ENCODE peak calls at places on chromosomes 7 and 10, in ten cellular contexts. S is BE2C, F is colonic mucosa, R is gastrocnemius medialis, X is fibroblast of lung, V is astrocyte of the spinal cord, J is fibroblast of villous mesenchyme, O is endothelial cell, H is WERI-Rb-1, D is prostate gland. Y is an unnamed sample.

GRCh38 chr7:465710-466400 is 53.8 kb downstream of the PDGFA start:
- DNase-seq in S (no peak), F (no peak), R (peak; percentile 1), X (no peak), V (no peak), J (no peak), O (no peak), H (no peak), D (no peak), Y (no peak)

GRCh38 chr10:86298501-86299001 is 68.0 kb downstream of the GRID1 start:
- DNase-seq in S (no peak), F (no peak), R (no peak), X (no peak), V (no peak), J (no peak), O (no peak), H (peak; percentile 3), D (no peak), Y (no peak)

GRCh38 chr10:14530465-14530864 is 199.7 kb upstream of the FRMD4A start:
- DNase-seq in S (no peak), F (no peak), R (no peak), X (peak; percentile 3), V (no peak), J (no peak), O (no peak), H (no peak), D (no peak), Y (no peak)

GRCh38 chr10:58157076-58157766 is 110.5 kb downstream of the IPMK start:
- DNase-seq in S (peak; percentile 34), F (no peak), R (no peak), X (peak; percentile 99), V (peak; percentile 98), J (peak; percentile 68), O (no peak), H (no peak), D (no peak), Y (no peak)

GRCh38 chr7:41107330-41107937 is 595.5 kb downstream of the INHBA start:
- DNase-seq in S (no peak), F (no peak), R (no peak), X (peak; percentile 82), V (peak; percentile 38), J (no peak), O (no peak), H (no peak), D (peak; percentile 52), Y (no peak)

GRCh38 chr7:100476903-100477870 is 1.8 kb downstream of the TSC22D4 start:
- DNase-seq in S (peak; percentile 51), F (peak; percentile 64), R (no peak), X (no peak), V (no peak), J (no peak), O (no peak), H (no peak), D (no peak), Y (no peak)

GRCh38 chr7:107069457-107069856 is 25.0 kb downstream of the PRKAR2B start:
- DNase-seq in S (no peak), F (no peak), R (no peak), X (no peak), V (no peak), J (peak; percentile 69), O (no peak), H (no peak), D (no peak), Y (no peak)

GRCh38 chr10:97888641-97889262 is 39.1 kb downstream of the GOLGA7B start:
- DNase-seq in S (peak; percentile 31), F (no peak), R (no peak), X (peak; percentile 71), V (peak; percentile 56), J (peak; percentile 17), O (no peak), H (no peak), D (no peak), Y (no peak)

GRCh38 chr10:75465110-75465509 is 33.7 kb downstream of the LRMDA start:
- DNase-seq in S (no peak), F (no peak), R (no peak), X (no peak), V (no peak), J (no peak), O (no peak), H (no peak), D (peak; percentile 40), Y (no peak)

GRCh38 chr7:103593691-103594090 is 147.7 kb upstream of the SLC26A5 start:
- DNase-seq in S (no peak), F (no peak), R (no peak), X (peak; percentile 11), V (peak; percentile 39), J (no peak), O (no peak), H (no peak), D (no peak), Y (no peak)

GRCh38 chr10:21497177-21497807 is 28.2 kb downstream of the SKIDA1 start:
- DNase-seq in S (peak; percentile 98), F (peak; percentile 96), R (peak; percentile 79), X (peak; percentile 82), V (peak; percentile 80), J (peak; percentile 77), O (peak; percentile 80), H (peak; percentile 60), D (peak; percentile 93), Y (no peak)

GRCh38 chr10:62769574-62770242 is 34.8 kb upstream of the ADO start:
- DNase-seq in S (no peak), F (no peak), R (no peak), X (peak; percentile 15), V (no peak), J (peak; percentile 36), O (no peak), H (no peak), D (no peak), Y (no peak)

GRCh38 chr7:116367171-116367813 is 132.2 kb upstream of the CAV2 start:
- DNase-seq in S (no peak), F (no peak), R (no peak), X (no peak), V (no peak), J (no peak), O (no peak), H (no peak), D (no peak), Y (no peak)

GRCh38 chr7:88881136-88881535 is 85.6 kb upstream of the TEX47 start:
- DNase-seq in S (no peak), F (no peak), R (no peak), X (no peak), V (no peak), J (no peak), O (no peak), H (no peak), D (no peak), Y (no peak)

GRCh38 chr10:121813857-121814256 is 114.0 kb downstream of the ATE1 start:
- DNase-seq in S (no peak), F (no peak), R (no peak), X (no peak), V (no peak), J (no peak), O (no peak), H (no peak), D (no peak), Y (no peak)

GRCh38 chr7:151736403-151736909 is 140.5 kb downstream of the PRKAG2 start:
- DNase-seq in S (peak; percentile 71), F (peak; percentile 34), R (peak; percentile 95), X (peak; percentile 95), V (peak; percentile 97), J (peak; percentile 97), O (peak; percentile 28), H (peak; percentile 53), D (peak; percentile 74), Y (no peak)
- TF ChIP-seq CTCF in S (peak; percentile 21), F (no peak), R (no peak), X (peak; percentile 62), V (peak; percentile 54), J (no peak), O (no peak), H (peak; percentile 32), D (no peak), Y (no peak)

GRCh38 chr7:12494354-12495024 is 76.0 kb upstream of the SCIN start:
- DNase-seq in S (no peak), F (no peak), R (no peak), X (no peak), V (no peak), J (no peak), O (no peak), H (no peak), D (no peak), Y (no peak)
- TF ChIP-seq CTCF in S (peak; percentile 52), F (no peak), R (no peak), X (peak; percentile 11), V (peak; percentile 12), J (no peak), O (no peak), H (no peak), D (no peak), Y (no peak)

GRCh38 chr7:137953692-137954470 is 48.0 kb downstream of the CREB3L2 start:
- DNase-seq in S (no peak), F (peak; percentile 66), R (no peak), X (peak; percentile 82), V (peak; percentile 89), J (peak; percentile 96), O (no peak), H (peak; percentile 31), D (no peak), Y (no peak)

GRCh38 chr7:137950967-137951366 is 50.9 kb downstream of the CREB3L2 start:
- DNase-seq in S (no peak), F (no peak), R (no peak), X (no peak), V (no peak), J (no peak), O (no peak), H (no peak), D (no peak), Y (no peak)

GRCh38 chr7:137953043-137953691 is 48.7 kb downstream of the CREB3L2 start:
- DNase-seq in S (no peak), F (no peak), R (no peak), X (peak; percentile 96), V (peak; percentile 86), J (peak; percentile 99), O (no peak), H (peak; percentile 80), D (no peak), Y (no peak)

GRCh38 chr7:137951700-137952099 is 50.2 kb downstream of the CREB3L2 start:
- DNase-seq in S (no peak), F (no peak), R (no peak), X (no peak), V (no peak), J (no peak), O (no peak), H (no peak), D (no peak), Y (no peak)

DNA sequence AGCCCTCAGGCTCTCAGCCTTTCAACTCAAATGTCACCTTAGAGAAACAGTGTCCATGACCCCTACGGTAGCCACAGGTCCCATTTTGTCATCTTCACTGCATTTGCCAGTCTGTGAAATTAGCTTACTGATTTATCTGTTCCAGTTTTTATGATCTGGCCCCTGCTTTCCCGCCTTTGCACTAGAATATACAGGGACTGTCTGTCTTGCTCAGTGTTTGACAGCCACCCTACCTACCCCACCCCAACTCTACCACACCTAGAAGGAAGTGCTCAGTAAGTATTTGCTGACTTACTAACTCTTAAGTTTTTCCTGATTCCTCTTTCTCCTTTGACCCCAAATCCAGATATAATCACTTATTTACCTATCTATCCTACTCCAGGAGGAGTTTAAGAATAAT is 49.5 kb downstream of the CREB3L2 start:
- DNase-seq in S (no peak), F (peak; percentile 54), R (no peak), X (no peak), V (no peak), J (no peak), O (no peak), H (no peak), D (no peak), Y (no peak)
- TF ChIP-seq CTCF in S (no peak), F (no peak), R (no peak), X (no peak), V (no peak), J (no peak), O (no peak), H (no peak), D (no peak), Y (no peak)

GRCh38 chr7:16702433-16702832 is 51.1 kb upstream of the TSPAN13 start:
- DNase-seq in S (no peak), F (no peak), R (no peak), X (no peak), V (no peak), J (peak; percentile 41), O (no peak), H (no peak), D (no peak), Y (no peak)
- TF ChIP-seq CTCF in S (no peak), F (no peak), R (no peak), X (no peak), V (no peak), J (no peak), O (no peak), H (peak; percentile 15), D (no peak), Y (no peak)

Y was measured in natural killer cell.